ENCODE peak calls at places on chromosomes 3 and 15, in ten cellular contexts. I, H, R, F, P, D, A, V, L and J are unnamed samples.

GRCh38 chr15:62512906-62513305 is 347.8 kb upstream of the C2CD4B start:
- DNase-seq in I (no peak), H (no peak), R (no peak), F (no peak), P (no peak), D (no peak), A (no peak), V (no peak), L (no peak), J (no peak)

GRCh38 chr15:35496585-35496984 is 49.4 kb downstream of the DPH6 start:
- DNase-seq in I (peak), H (no peak), R (no peak), F (no peak), P (no peak), D (no peak), A (no peak), V (no peak), L (no peak), J (peak)

GRCh38 chr15:100849021-100849831 is 30.4 kb upstream of the ALDH1A3 start:
- DNase-seq in I (peak), H (no peak), R (peak), F (peak), P (peak), D (peak), A (peak), V (peak), L (peak), J (peak)

GRCh38 chr3:72665701-72666443 is 182.4 kb downstream of the SHQ1 start:
- DNase-seq in I (peak), H (no peak), R (no peak), F (peak), P (no peak), D (peak), A (no peak), V (no peak), L (peak), J (peak)

GRCh38 chr15:74265046-74265639 is 29.0 kb downstream of the CCDC33 start:
- DNase-seq in I (no peak), H (no peak), R (peak), F (peak), P (no peak), D (peak), A (no peak), V (no peak), L (peak), J (peak)

GRCh38 chr15:23565395-23566069 is at the start of gene MKRN3:
- DNase-seq in I (no peak), H (peak), R (peak), F (no peak), P (no peak), D (peak), A (no peak), V (no peak), L (peak), J (peak)

GRCh38 chr3:102207173-102207572 is 227.6 kb upstream of the ZPLD1 start:
- DNase-seq in I (no peak), H (no peak), R (no peak), F (no peak), P (no peak), D (peak), A (no peak), V (peak), L (no peak), J (no peak)

GRCh38 chr3:66297917-66298316 is 77.1 kb downstream of the SLC25A26 start:
- DNase-seq in I (no peak), H (no peak), R (peak), F (no peak), P (no peak), D (peak), A (no peak), V (no peak), L (peak), J (no peak)

GRCh38 chr15:73575636-73576247 is 57.4 kb downstream of the NPTN start:
- DNase-seq in I (no peak), H (no peak), R (peak), F (peak), P (no peak), D (no peak), A (peak), V (no peak), L (peak), J (no peak)

GRCh38 chr15:31397851-31398661 is 71.4 kb downstream of the KLF13 start:
- DNase-seq in I (no peak), H (no peak), R (no peak), F (no peak), P (no peak), D (no peak), A (no peak), V (no peak), L (no peak), J (peak)

GRCh38 chr3:196662033-196662432 is 22.5 kb downstream of the NRROS start:
- DNase-seq in I (no peak), H (no peak), R (no peak), F (no peak), P (no peak), D (no peak), A (no peak), V (no peak), L (no peak), J (no peak)

GRCh38 chr3:197019021-197019420 is 10.6 kb downstream of the MELTF start:
- DNase-seq in I (no peak), H (no peak), R (no peak), F (no peak), P (no peak), D (no peak), A (no peak), V (no peak), L (no peak), J (no peak)

GRCh38 chr15:33801954-33802353 is 166.3 kb upstream of the CHRM5 start:
- DNase-seq in I (peak), H (no peak), R (no peak), F (no peak), P (no peak), D (no peak), A (no peak), V (no peak), L (no peak), J (peak)

GRCh38 chr3:146156060-146156459 is 4.9 kb downstream of the PLOD2 start:
- DNase-seq in I (no peak), H (no peak), R (no peak), F (peak), P (no peak), D (peak), A (no peak), V (no peak), L (no peak), J (no peak)

GRCh38 chr3:141542989-141543388 is 56.2 kb downstream of the RASA2 start:
- DNase-seq in I (no peak), H (no peak), R (no peak), F (no peak), P (no peak), D (no peak), A (no peak), V (no peak), L (no peak), J (no peak)
- H3K4me3 ChIP-seq in I (no peak), H (no peak), R (no peak), F (no peak), P (no peak), D (no peak), A (no peak), V (no peak), L (no peak), J (no peak)

DNA sequence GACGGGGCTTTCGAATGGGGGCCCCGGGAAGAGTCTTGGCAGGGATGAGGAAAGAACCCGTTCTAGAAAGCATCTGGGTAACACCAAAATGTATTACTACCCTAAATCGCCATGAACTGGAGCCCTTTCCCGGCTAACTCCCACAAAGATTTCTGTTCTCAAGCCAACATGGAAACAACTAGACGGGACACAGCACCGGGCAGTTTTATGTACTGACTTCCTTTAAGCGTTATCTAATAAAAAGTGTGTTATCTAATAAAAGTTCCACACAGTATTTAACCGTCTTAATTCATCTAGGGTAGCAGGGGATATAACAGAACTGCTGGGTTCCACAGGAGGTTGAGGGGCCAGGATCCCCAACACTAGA is 308 bp upstream of the C3orf62 start:
- DNase-seq in I (no peak), H (no peak), R (no peak), F (peak), P (no peak), D (peak), A (no peak), V (no peak), L (peak), J (peak)
- H3K4me3 ChIP-seq in I (peak), H (no peak), R (peak), F (no peak), P (peak), D (peak), A (peak), V (peak), L (peak), J (peak)

DNA sequence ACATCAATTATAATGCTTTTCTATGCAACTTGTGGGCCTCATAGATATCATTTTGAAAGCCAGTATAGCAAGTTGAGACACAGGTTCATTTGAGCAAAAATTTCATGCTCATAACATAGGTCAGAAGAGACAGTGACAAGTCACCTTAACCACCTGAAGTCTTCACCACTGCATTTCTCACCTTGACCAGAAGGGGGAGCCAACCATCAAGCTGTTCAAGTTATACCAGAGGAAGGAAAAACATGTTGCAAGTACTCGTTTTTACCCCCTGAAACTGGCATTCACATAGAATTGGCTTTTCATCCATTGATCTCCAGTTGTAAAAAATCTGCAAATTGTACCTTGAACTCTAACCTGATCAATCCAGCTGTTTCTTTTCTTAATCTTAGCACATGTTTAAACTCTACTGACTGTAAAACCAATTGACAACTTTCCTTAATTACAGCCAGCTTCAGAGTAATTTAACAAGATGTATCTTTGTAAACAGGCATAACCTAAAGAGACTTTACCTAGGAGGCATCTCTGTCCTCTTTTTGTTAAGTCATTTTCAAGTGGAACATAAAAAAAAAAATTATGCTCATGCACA is 1.4 kb downstream of the LMOD3 start:
- DNase-seq in I (peak), H (peak), R (peak), F (peak), P (no peak), D (peak), A (no peak), V (peak), L (peak), J (peak)
- H3K4me3 ChIP-seq in I (no peak), H (no peak), R (no peak), F (no peak), P (no peak), D (no peak), A (no peak), V (no peak), L (no peak), J (no peak)

GRCh38 chr3:60085649-60086048 is 1035.8 kb upstream of the CFAP20DC start:
- DNase-seq in I (no peak), H (no peak), R (no peak), F (no peak), P (no peak), D (no peak), A (no peak), V (no peak), L (no peak), J (no peak)

GRCh38 chr3:60076307-60076706 is 1026.5 kb upstream of the CFAP20DC start:
- DNase-seq in I (no peak), H (peak), R (no peak), F (no peak), P (no peak), D (peak), A (no peak), V (no peak), L (no peak), J (no peak)

GRCh38 chr3:60079076-60079475 is 1029.3 kb upstream of the CFAP20DC start:
- DNase-seq in I (no peak), H (no peak), R (no peak), F (no peak), P (no peak), D (no peak), A (no peak), V (no peak), L (no peak), J (no peak)

GRCh38 chr3:60081381-60082095 is 1031.7 kb upstream of the CFAP20DC start:
- DNase-seq in I (peak), H (no peak), R (no peak), F (no peak), P (no peak), D (no peak), A (no peak), V (no peak), L (no peak), J (no peak)

DNA sequence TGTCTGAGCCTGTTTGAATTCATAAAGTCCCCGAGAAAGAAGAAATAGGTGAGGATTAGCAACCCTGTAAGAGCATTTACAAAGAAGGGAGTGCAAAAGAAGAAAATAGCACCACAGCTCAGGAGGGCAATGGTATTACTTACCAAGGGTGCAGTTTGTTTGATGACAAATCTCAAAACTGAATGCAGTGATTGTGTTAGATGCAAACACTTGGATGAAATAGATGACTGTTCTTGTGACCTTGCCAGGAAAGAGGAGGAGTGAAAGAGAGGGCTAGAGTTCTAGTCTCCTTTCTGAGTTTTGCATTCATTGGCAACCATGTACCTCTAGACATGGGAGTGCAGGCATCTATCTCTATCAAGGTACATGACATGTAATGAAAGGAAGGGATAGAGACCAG is 1030.8 kb upstream of the CFAP20DC start:
- DNase-seq in I (no peak), H (no peak), R (no peak), F (no peak), P (no peak), D (peak), A (no peak), V (no peak), L (no peak), J (no peak)
- H3K4me3 ChIP-seq in I (no peak), H (no peak), R (no peak), F (no peak), P (no peak), D (no peak), A (no peak), V (no peak), L (no peak), J (no peak)

GRCh38 chr3:64684715-64685261 is 3.0 kb downstream of the ADAMTS9 start:
- DNase-seq in I (no peak), H (no peak), R (peak), F (peak), P (peak), D (peak), A (peak), V (peak), L (peak), J (peak)
- H3K4me3 ChIP-seq in I (no peak), H (no peak), R (peak), F (peak), P (peak), D (peak), A (peak), V (peak), L (peak), J (peak)

GRCh38 chr3:57948080-57948671 is 60.0 kb upstream of the FLNB start:
- DNase-seq in I (no peak), H (no peak), R (no peak), F (no peak), P (no peak), D (no peak), A (no peak), V (no peak), L (no peak), J (no peak)
- H3K4me3 ChIP-seq in I (no peak), H (no peak), R (no peak), F (no peak), P (no peak), D (no peak), A (no peak), V (no peak), L (no peak), J (no peak)

DNA sequence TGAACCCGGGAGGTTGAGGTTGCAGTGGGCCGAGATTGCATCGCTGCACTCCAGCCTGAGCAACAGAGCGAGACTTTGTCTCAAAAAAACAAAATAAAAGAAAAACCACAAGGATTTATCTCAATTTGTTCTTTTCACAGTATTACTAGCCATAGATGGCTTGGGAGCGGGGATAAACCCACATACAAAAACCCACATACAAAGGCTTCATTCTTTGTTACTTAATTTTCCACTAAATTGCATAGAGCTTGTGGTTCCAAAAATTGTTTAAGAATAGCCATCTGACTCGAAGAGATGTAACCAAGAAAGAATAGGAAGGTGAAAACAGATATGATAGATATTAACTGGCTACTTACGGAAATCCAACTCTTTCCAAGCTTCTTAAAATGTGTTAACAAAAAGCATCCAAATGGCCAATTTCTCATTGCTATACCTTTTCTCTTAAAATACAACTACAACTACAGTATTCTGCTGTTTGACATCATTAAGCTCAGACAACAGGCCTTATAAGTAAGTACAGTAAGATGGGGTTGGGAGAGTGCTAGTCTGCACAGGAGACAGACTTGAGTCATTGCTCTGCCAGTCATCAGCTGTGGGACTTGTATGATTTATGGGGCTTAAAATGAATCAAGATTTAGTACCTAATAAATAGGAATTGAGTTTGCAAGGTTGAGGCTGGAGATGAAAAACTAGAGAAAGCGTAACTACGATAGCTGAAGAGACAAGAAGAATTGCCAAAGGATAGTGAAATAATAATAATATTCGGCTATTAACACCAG is 96.6 kb upstream of the PLXND1 start:
- DNase-seq in I (no peak), H (no peak), R (peak), F (no peak), P (no peak), D (peak), A (no peak), V (no peak), L (peak), J (no peak)
- H3K4me3 ChIP-seq in I (no peak), H (no peak), R (no peak), F (no peak), P (no peak), D (no peak), A (no peak), V (no peak), L (no peak), J (no peak)

DNA sequence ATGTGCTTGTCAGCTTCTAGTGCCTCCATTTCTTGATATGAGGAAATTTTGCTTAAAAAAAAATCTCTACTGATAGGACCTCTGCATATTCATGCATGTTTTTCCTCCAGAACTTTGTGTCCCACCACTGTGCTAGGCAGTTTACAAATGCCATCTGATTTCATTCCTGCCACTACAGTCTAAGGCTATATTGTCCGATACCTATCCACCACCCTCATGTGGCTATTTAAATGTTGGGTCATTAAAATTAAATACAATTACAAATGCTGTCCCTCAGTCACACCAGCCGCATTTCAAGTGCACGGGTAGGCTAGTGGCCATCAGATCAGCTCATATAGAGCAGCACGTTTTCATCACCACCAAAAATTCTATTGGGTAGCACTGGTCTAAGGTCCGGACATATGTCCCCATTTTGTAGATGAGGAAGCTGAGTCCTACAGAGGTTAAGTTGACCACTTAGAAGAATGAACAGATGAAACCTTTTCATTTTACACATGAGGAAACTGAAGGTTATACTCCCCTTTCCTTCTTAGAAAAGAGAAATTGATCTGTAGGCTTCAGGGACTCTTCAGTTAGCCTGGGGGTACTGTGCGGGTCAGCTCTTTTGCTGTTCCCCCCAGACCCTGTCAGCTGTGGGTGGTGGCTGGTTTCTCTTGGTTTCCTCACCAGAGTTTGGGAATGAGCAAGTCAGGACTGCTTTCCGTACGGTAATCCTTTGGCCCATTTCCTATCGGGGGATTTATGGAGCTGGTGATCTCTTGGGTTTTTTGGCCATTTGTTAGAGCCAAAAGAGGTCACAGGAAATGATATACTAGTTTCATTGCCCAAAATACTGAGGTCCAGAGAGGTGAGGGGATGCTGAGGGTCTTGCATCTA is 56.6 kb downstream of the SMAD3 start:
- DNase-seq in I (no peak), H (no peak), R (no peak), F (no peak), P (no peak), D (no peak), A (no peak), V (no peak), L (no peak), J (peak)
- H3K4me3 ChIP-seq in I (no peak), H (no peak), R (no peak), F (no peak), P (no peak), D (peak), A (no peak), V (no peak), L (no peak), J (no peak)